ENCODE peak calls at places on chromosomes 6 and 20, in eight cellular contexts. Y is CD4-positive, CD25-positive, alpha-beta regulatory T cell; K is dorsolateral prefrontal cortex; U is SJSA1; O is heart left ventricle; D is MG63; N is brain microvascular endothelial cell; B is left ventricle myocardium inferior. I is an unnamed sample.

GRCh38 chr6:70706491-70707123 is 38.9 kb downstream of the SMAP1 start:
- DNase-seq in Y (no peak), K (no peak), U (peak), O (no peak), D (no peak), N (no peak), B (no peak), I (no peak)

GRCh38 chr6:52108128-52108527 is 20.7 kb upstream of the PKHD1 start:
- DNase-seq in Y (no peak), K (no peak), U (no peak), O (no peak), D (peak), N (no peak), B (no peak), I (no peak)

GRCh38 chr20:39318911-39319310 is 356.8 kb downstream of the DHX35 start:
- DNase-seq in Y (no peak), K (no peak), U (no peak), O (no peak), D (no peak), N (no peak), B (no peak), I (no peak)

GRCh38 chr20:53582574-53583351 is 10.9 kb downstream of the ZNF217 start:
- DNase-seq in Y (peak), K (no peak), U (peak), O (no peak), D (peak), N (peak), B (no peak), I (no peak)

GRCh38 chr6:30725713-30726505 is 5.8 kb downstream of the TUBB start:
- DNase-seq in Y (no peak), K (no peak), U (peak), O (no peak), D (peak), N (no peak), B (no peak), I (no peak)

GRCh38 chr20:56985286-56985685 is 281.2 kb downstream of the BMP7 start:
- DNase-seq in Y (no peak), K (no peak), U (peak), O (no peak), D (no peak), N (no peak), B (no peak), I (no peak)

GRCh38 chr20:62732766-62733165 is 24.1 kb downstream of the NTSR1 start:
- DNase-seq in Y (no peak), K (peak), U (no peak), O (no peak), D (no peak), N (no peak), B (no peak), I (peak)

GRCh38 chr6:150599199-150600002 is at the start of gene PLEKHG1:
- DNase-seq in Y (peak), K (peak), U (peak), O (peak), D (peak), N (peak), B (peak), I (peak)

GRCh38 chr6:154757352-154758095 is 24.3 kb downstream of the SCAF8 start:
- DNase-seq in Y (no peak), K (no peak), U (no peak), O (no peak), D (no peak), N (no peak), B (no peak), I (no peak)

GRCh38 chr6:14458669-14459266 is 341.2 kb downstream of the CD83 start:
- DNase-seq in Y (no peak), K (no peak), U (peak), O (no peak), D (peak), N (peak), B (no peak), I (no peak)

GRCh38 chr6:111660531-111660930 is 54.9 kb upstream of the TRAF3IP2 start:
- DNase-seq in Y (no peak), K (no peak), U (no peak), O (no peak), D (no peak), N (no peak), B (no peak), I (no peak)

GRCh38 chr6:112620832-112621569 is 273.9 kb downstream of the RFPL4B start:
- DNase-seq in Y (no peak), K (no peak), U (no peak), O (no peak), D (no peak), N (peak), B (no peak), I (no peak)

GRCh38 chr6:166942393-166943168 is 13.8 kb downstream of the RNASET2 start:
- DNase-seq in Y (peak), K (no peak), U (no peak), O (no peak), D (no peak), N (no peak), B (no peak), I (no peak)

GRCh38 chr6:157075549-157076426 is 247.5 kb downstream of the TMEM242 start:
- DNase-seq in Y (no peak), K (no peak), U (no peak), O (no peak), D (no peak), N (peak), B (no peak), I (no peak)

GRCh38 chr6:122452509-122452908 is 19.1 kb downstream of the SERINC1 start:
- DNase-seq in Y (no peak), K (no peak), U (no peak), O (no peak), D (no peak), N (no peak), B (no peak), I (no peak)

GRCh38 chr6:30981942-30982772 is 1.4 kb upstream of the MUC21 start:
- DNase-seq in Y (no peak), K (no peak), U (peak), O (no peak), D (peak), N (peak), B (no peak), I (no peak)

GRCh38 chr6:167996424-167997199 is 859 bp upstream of the KIF25 start:
- DNase-seq in Y (no peak), K (no peak), U (no peak), O (no peak), D (no peak), N (no peak), B (no peak), I (peak)

GRCh38 chr6:21679761-21680265 is 86.3 kb downstream of the SOX4 start:
- DNase-seq in Y (no peak), K (no peak), U (peak), O (no peak), D (peak), N (peak), B (no peak), I (no peak)

DNA sequence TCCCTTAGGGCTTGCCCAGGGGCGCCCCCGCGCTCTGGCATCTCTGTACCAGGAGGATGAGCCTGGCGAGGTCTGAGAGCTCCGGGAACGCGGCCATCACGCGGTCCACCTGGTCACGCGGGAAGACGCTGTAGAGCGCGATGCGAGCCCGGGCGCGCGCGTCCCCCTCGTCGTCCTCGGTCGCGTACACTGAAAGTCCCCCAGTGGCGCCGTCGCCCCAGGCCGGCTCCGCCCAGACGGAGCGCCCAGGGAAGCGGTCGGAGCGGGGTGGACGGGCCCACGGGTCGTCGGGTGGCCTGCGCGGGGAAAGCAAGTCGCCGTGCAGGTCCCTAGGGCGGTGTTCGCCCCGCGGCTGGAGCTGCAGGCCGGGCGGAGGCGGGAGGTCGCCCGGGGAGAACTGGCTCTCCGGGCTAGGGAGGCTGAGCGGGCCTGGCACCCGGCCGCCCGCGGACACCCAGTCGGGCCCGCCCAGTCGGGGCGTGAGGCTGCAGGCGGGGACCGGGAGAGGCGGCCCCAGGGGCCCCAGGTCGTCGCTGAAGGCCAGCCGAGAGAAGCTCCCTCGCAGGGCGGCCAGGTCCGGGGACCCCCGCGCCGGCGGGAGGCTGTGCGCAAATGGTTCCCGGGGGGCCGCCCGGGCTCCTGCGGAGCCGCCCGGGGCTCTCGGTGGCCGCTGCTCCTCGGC is 34.0 kb downstream of the ZC3H12D start:
- DNase-seq in Y (no peak), K (peak), U (no peak), O (peak), D (no peak), N (no peak), B (peak), I (peak)
- H3K4me3 ChIP-seq in Y (no peak), K (peak), U (no peak), O (peak), D (no peak), N (peak), B (peak), I (peak)

DNA sequence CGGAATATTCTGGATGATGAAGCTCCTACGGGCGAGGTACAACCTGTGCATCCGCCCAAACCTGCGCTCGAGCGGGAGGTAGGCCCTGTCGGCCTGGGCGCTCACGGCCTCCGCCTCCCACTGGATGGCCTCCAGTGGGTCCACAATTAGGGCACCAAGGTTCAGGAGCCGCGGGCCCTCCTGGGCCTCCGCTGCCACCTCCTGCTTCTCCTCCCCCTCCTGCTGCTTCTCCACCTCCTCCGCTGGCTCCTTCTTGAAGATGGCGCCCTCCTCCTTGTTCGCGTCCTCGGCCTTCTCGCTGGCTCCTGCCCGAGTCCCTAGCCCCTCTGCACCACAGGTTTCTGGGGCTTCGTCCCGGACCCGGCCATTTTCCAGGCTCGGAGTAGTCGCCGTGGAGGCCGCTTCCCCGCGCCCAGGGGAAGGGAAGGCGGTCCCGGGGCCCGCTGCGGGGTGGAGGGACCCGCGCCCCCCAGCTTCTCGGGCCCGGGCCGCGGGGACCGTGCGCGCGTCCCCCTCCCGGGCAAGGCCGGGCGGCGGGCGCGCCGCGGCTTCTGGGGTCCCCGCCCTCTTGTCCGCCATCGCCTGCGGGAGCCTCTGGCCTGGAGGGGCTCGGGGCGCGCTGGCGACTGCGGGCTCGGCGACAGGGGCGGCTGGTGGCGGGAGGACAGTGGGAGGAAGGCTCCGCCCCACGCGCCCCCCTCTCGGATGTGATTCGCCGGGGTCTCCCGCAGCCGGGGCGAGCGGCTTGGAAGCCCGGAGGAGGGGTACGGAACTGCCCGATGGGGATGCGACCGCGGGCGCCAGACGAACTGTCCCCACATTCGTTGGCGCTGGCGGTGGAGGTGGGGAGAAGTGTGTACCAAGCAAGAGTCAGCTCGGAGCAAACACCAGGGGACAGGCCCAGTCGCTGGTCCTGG is 17.6 kb downstream of the PLAGL2 start:
- DNase-seq in Y (peak), K (peak), U (peak), O (peak), D (no peak), N (no peak), B (peak), I (peak)
- H3K4me3 ChIP-seq in Y (peak), K (peak), U (peak), O (peak), D (no peak), N (peak), B (peak), I (peak)

DNA sequence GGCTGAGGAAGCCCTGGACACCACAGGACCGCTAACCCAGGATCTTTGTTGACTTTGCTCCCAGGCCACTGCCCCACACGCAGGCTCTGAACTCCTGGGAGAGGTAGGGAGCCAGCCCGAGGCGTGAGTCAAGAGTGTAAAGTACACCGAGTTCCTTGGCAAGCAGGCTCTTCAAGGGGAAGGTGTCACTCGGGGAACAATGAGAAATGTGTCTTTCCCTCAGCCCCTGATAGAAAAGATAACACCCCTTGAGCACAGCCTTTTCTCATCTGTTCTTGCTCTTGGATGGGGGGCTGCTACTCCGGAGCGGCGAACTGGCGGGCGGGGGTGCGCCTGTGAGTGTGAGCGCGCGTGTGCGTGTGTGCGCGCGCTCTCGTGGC is 460 bp upstream of the EDN3 start:
- DNase-seq in Y (no peak), K (no peak), U (no peak), O (no peak), D (no peak), N (no peak), B (no peak), I (no peak)
- H3K4me3 ChIP-seq in Y (no peak), K (peak), U (no peak), O (no peak), D (no peak), N (no peak), B (peak), I (no peak)

DNA sequence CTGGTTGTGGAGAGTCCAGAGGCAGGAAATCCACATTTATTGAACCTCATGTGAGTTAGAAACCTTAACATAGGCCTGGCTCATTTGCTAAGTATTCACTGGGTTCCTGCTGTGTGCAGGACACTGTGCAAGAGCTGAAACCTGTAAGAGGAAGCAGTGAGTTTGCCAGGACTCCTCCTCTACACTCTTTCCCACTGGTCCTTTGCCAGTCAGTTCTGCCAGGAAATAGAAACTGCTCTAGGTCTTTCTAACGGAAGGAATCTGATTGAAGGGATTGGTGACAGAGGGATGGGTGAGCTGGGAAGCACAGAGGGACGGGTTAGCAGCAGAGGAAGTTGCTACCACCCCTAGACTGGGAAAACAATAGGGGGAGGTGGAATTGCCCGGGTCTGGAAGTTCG is 234.2 kb upstream of the ECI2 start:
- DNase-seq in Y (no peak), K (no peak), U (no peak), O (no peak), D (peak), N (no peak), B (no peak), I (no peak)
- H3K4me3 ChIP-seq in Y (no peak), K (no peak), U (no peak), O (no peak), D (no peak), N (no peak), B (no peak), I (no peak)

GRCh38 chr6:26441977-26442376 is 1.7 kb downstream of the BTN3A3 start:
- DNase-seq in Y (no peak), K (no peak), U (no peak), O (no peak), D (no peak), N (no peak), B (no peak), I (no peak)
- H3K4me3 ChIP-seq in Y (peak), K (no peak), U (no peak), O (peak), D (no peak), N (no peak), B (peak), I (peak)

GRCh38 chr6:365835-366234 is 25.7 kb upstream of the IRF4 start:
- DNase-seq in Y (no peak), K (no peak), U (no peak), O (no peak), D (no peak), N (no peak), B (no peak), I (no peak)
- H3K4me3 ChIP-seq in Y (no peak), K (no peak), U (no peak), O (no peak), D (no peak), N (no peak), B (no peak), I (no peak)

DNA sequence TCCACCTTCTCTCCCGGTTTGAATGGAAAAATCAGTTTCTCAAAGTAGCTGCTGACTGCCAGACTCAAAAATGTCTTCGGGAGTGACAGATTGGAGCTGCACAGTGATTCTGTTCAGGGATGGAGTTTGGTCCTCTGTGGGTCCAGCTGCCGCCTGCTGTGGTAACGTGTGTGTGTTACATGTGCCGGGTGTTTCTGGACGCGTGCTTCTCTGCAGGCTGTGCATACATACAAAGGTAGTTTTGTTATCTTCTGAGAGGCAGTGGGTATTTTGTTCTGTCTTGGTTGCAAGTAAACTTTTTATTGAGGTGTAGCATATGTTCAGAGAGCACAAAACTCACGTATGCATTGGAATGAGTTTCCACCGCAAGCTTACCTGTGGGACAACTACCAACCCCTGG is 41.3 kb upstream of the NAA20 start:
- DNase-seq in Y (no peak), K (no peak), U (peak), O (no peak), D (peak), N (no peak), B (no peak), I (no peak)
- H3K4me3 ChIP-seq in Y (no peak), K (peak), U (peak), O (peak), D (peak), N (peak), B (peak), I (peak)

DNA sequence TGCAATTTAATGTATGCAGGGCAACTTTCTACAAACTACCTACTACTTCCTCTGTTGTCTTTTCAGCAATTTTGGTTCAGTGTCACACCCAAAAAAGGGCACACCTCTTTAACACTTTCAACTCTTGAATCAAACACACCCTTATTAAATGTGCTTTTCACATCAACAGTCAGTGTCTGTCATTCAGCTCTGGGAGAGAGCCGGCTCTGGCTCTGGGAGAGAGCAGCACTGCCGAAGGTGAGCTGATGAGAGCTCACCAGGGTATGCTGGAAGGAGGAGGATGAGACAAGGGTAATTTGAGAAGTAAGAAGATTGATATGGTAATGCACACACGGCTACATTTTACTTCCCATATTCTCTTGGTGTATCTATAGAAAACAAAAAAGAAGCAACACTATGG is 134.3 kb downstream of the RTN4IP1 start:
- DNase-seq in Y (no peak), K (no peak), U (no peak), O (no peak), D (no peak), N (no peak), B (no peak), I (no peak)
- H3K4me3 ChIP-seq in Y (no peak), K (no peak), U (no peak), O (no peak), D (no peak), N (no peak), B (no peak), I (no peak)

DNA sequence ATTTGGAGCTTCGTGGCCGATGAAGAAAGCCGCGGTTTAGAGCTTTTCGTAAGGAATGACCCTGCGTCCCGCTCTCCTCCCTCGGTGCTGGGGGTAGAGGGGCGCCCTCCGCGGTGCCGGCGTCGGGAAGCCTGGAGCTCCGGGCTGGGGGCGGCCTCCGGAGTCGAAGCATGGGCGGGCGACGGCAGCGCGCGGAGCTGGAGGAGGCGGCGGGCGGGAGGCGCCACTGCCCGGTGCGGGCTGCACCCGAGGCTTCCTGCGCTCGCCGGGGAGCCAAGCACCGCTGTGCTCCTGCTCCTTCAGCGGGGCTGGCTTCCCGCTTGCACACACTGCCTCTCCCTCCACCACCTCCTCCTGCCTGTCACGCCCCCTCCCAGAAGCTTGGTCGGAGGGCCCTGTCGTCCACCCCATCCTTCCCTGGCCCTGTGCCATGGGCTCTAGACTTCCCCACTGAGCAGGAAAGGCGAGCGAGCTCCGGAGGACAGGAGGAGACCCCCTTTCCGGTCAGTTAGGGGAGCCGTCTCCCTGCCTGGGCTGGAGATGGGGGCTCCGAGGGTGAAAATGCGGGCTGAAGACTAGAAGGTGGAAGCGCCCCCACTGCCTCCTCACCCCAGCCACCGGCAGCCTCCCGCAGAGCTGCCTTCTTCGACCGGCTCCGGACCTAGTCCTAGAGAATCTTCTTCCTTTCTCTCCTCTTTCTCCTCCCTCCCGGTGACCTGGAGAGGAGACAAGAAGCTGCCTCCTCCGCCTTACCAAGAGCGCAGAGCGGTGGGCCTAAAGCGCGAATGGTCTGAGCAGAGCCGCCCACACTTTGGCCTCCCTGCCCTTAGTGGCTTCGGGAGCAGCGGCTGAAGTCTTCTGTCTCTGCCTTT is 1.8 kb downstream of the CDH4 start:
- DNase-seq in Y (no peak), K (peak), U (peak), O (no peak), D (no peak), N (no peak), B (no peak), I (no peak)
- H3K4me3 ChIP-seq in Y (no peak), K (peak), U (peak), O (peak), D (peak), N (peak), B (peak), I (peak)

I was measured in upper lobe of right lung.